ENCODE peak calls at places on chromosomes 3 and 15, in eight cellular contexts. One of them, this sample, is unnamed.

GRCh38 chr15:39180494-39180930 is 400.4 kb upstream of the THBS1 start:
- DNase-seq in HT-29: no peak
- DNase-seq in A549: no peak
- DNase-seq in NCI-H1694 treated with DMSO at 0.1 percent for 48 hours: no peak
- DNase-seq in HS-5: peak; percentile 68
- DNase-seq in stromal cell of bone marrow: no peak
- DNase-seq in anterior cingulate cortex: no peak
- DNase-seq in iPS DF 19.7: no peak
- DNase-seq in this sample: no peak

GRCh38 chr3:114556832-114557231 is 263.0 kb downstream of the TIGIT start:
- DNase-seq in HS-5: no peak
- DNase-seq in NCI-H1694 treated with DMSO at 0.1 percent for 48 hours: no peak
- DNase-seq in A549: no peak
- DNase-seq in HT-29: no peak
- DNase-seq in anterior cingulate cortex: no peak
- DNase-seq in iPS DF 19.7: no peak
- DNase-seq in stromal cell of bone marrow: no peak
- DNase-seq in this sample: no peak

GRCh38 chr3:190345027-190345821 is 23.0 kb upstream of the CLDN1 start:
- DNase-seq in iPS DF 19.7: no peak
- DNase-seq in HT-29: peak; percentile 85
- DNase-seq in HS-5: peak; percentile 90
- DNase-seq in stromal cell of bone marrow: peak; percentile 52
- DNase-seq in anterior cingulate cortex: no peak
- DNase-seq in A549: peak; percentile 96
- DNase-seq in NCI-H1694 treated with DMSO at 0.1 percent for 48 hours: no peak
- DNase-seq in this sample: no peak

GRCh38 chr3:169026543-169027181 is 636.9 kb downstream of the MECOM start:
- DNase-seq in HT-29: peak; percentile 79
- DNase-seq in A549: no peak
- DNase-seq in HS-5: peak; percentile 89
- DNase-seq in anterior cingulate cortex: no peak
- DNase-seq in NCI-H1694 treated with DMSO at 0.1 percent for 48 hours: no peak
- DNase-seq in iPS DF 19.7: no peak
- DNase-seq in stromal cell of bone marrow: peak; percentile 87
- DNase-seq in this sample: peak; percentile 56

GRCh38 chr3:13011369-13012227 is 61.6 kb downstream of the IQSEC1 start:
- DNase-seq in NCI-H1694 treated with DMSO at 0.1 percent for 48 hours: no peak
- DNase-seq in anterior cingulate cortex: no peak
- DNase-seq in HS-5: no peak
- DNase-seq in iPS DF 19.7: no peak
- DNase-seq in A549: no peak
- DNase-seq in stromal cell of bone marrow: no peak
- DNase-seq in HT-29: no peak
- DNase-seq in this sample: peak; percentile 72

GRCh38 chr3:134311693-134312071 is 61.0 kb upstream of the RYK start:
- DNase-seq in anterior cingulate cortex: no peak
- DNase-seq in stromal cell of bone marrow: no peak
- DNase-seq in iPS DF 19.7: no peak
- DNase-seq in A549: no peak
- DNase-seq in HS-5: no peak
- DNase-seq in NCI-H1694 treated with DMSO at 0.1 percent for 48 hours: no peak
- DNase-seq in HT-29: no peak
- DNase-seq in this sample: no peak

GRCh38 chr3:101077361-101078011 is 84.3 kb upstream of the ABI3BP start:
- DNase-seq in anterior cingulate cortex: no peak
- DNase-seq in stromal cell of bone marrow: no peak
- DNase-seq in iPS DF 19.7: no peak
- DNase-seq in HS-5: no peak
- DNase-seq in HT-29: no peak
- DNase-seq in A549: peak; percentile 73
- DNase-seq in NCI-H1694 treated with DMSO at 0.1 percent for 48 hours: no peak
- DNase-seq in this sample: no peak

GRCh38 chr3:138434276-138434874 is at the start of gene ESYT3:
- DNase-seq in anterior cingulate cortex: peak; percentile 66
- DNase-seq in A549: peak; percentile 58
- DNase-seq in stromal cell of bone marrow: no peak
- DNase-seq in iPS DF 19.7: peak; percentile 59
- DNase-seq in HS-5: no peak
- DNase-seq in NCI-H1694 treated with DMSO at 0.1 percent for 48 hours: no peak
- DNase-seq in HT-29: no peak
- DNase-seq in this sample: peak; percentile 50

GRCh38 chr3:111621535-111621934 is 26.4 kb upstream of the ZBED2 start:
- DNase-seq in anterior cingulate cortex: no peak
- DNase-seq in HS-5: no peak
- DNase-seq in stromal cell of bone marrow: no peak
- DNase-seq in HT-29: peak; percentile 47
- DNase-seq in NCI-H1694 treated with DMSO at 0.1 percent for 48 hours: no peak
- DNase-seq in A549: peak; percentile 57
- DNase-seq in iPS DF 19.7: peak; percentile 25
- DNase-seq in this sample: peak; percentile 26

GRCh38 chr3:58874795-58875194 is 175.0 kb downstream of the CFAP20DC start:
- DNase-seq in HS-5: peak; percentile 49
- DNase-seq in NCI-H1694 treated with DMSO at 0.1 percent for 48 hours: no peak
- DNase-seq in HT-29: no peak
- DNase-seq in iPS DF 19.7: no peak
- DNase-seq in anterior cingulate cortex: no peak
- DNase-seq in A549: no peak
- DNase-seq in stromal cell of bone marrow: peak; percentile 36
- DNase-seq in this sample: no peak

GRCh38 chr3:178646205-178646604 is 110.0 kb downstream of the KCNMB2 start:
- DNase-seq in A549: no peak
- DNase-seq in HT-29: no peak
- DNase-seq in iPS DF 19.7: no peak
- DNase-seq in anterior cingulate cortex: no peak
- DNase-seq in stromal cell of bone marrow: no peak
- DNase-seq in NCI-H1694 treated with DMSO at 0.1 percent for 48 hours: peak; percentile 23
- DNase-seq in HS-5: no peak
- DNase-seq in this sample: peak; percentile 25

GRCh38 chr3:9686703-9687102 is 16.9 kb upstream of the CPNE9 start:
- DNase-seq in iPS DF 19.7: no peak
- DNase-seq in A549: no peak
- DNase-seq in stromal cell of bone marrow: no peak
- DNase-seq in NCI-H1694 treated with DMSO at 0.1 percent for 48 hours: no peak
- DNase-seq in HS-5: no peak
- DNase-seq in anterior cingulate cortex: no peak
- DNase-seq in HT-29: no peak
- DNase-seq in this sample: no peak

GRCh38 chr3:147930417-147930816 is 521.3 kb downstream of the ZIC1 start:
- DNase-seq in A549: peak; percentile 6
- DNase-seq in stromal cell of bone marrow: peak; percentile 36
- DNase-seq in HS-5: no peak
- DNase-seq in iPS DF 19.7: no peak
- DNase-seq in anterior cingulate cortex: no peak
- DNase-seq in NCI-H1694 treated with DMSO at 0.1 percent for 48 hours: no peak
- DNase-seq in HT-29: no peak
- DNase-seq in this sample: no peak

GRCh38 chr3:26099692-26100091 is 309.8 kb downstream of the OXSM start:
- DNase-seq in HS-5: no peak
- DNase-seq in A549: no peak
- DNase-seq in stromal cell of bone marrow: no peak
- DNase-seq in HT-29: no peak
- DNase-seq in anterior cingulate cortex: no peak
- DNase-seq in iPS DF 19.7: no peak
- DNase-seq in NCI-H1694 treated with DMSO at 0.1 percent for 48 hours: no peak
- DNase-seq in this sample: no peak

GRCh38 chr15:97961067-97961954 is 808 bp downstream of the ARRDC4 start:
- DNase-seq in iPS DF 19.7: no peak
- DNase-seq in A549: no peak
- DNase-seq in stromal cell of bone marrow: no peak
- DNase-seq in NCI-H1694 treated with DMSO at 0.1 percent for 48 hours: no peak
- DNase-seq in HT-29: peak; percentile 27
- DNase-seq in HS-5: no peak
- DNase-seq in anterior cingulate cortex: no peak
- DNase-seq in this sample: peak; percentile 37

GRCh38 chr3:8937064-8938020 is 25.9 kb downstream of the RAD18 start:
- DNase-seq in HS-5: peak; percentile 69
- DNase-seq in A549: peak; percentile 75
- DNase-seq in NCI-H1694 treated with DMSO at 0.1 percent for 48 hours: no peak
- DNase-seq in HT-29: peak; percentile 5
- DNase-seq in stromal cell of bone marrow: peak; percentile 15
- DNase-seq in iPS DF 19.7: no peak
- DNase-seq in anterior cingulate cortex: no peak
- DNase-seq in this sample: no peak

GRCh38 chr15:57156210-57156887 is 220.0 kb upstream of the CGNL1 start:
- DNase-seq in HS-5: no peak
- DNase-seq in NCI-H1694 treated with DMSO at 0.1 percent for 48 hours: peak; percentile 68
- DNase-seq in stromal cell of bone marrow: no peak
- DNase-seq in HT-29: no peak
- DNase-seq in iPS DF 19.7: no peak
- DNase-seq in anterior cingulate cortex: peak; percentile 34
- DNase-seq in A549: no peak
- DNase-seq in this sample: peak; percentile 7

GRCh38 chr3:172562881-172563835 is 39.9 kb upstream of the TNFSF10 start:
- DNase-seq in A549: peak; percentile 67
- DNase-seq in HS-5: peak; percentile 37
- DNase-seq in NCI-H1694 treated with DMSO at 0.1 percent for 48 hours: no peak
- DNase-seq in stromal cell of bone marrow: peak; percentile 82
- DNase-seq in iPS DF 19.7: no peak
- DNase-seq in anterior cingulate cortex: no peak
- DNase-seq in HT-29: peak; percentile 63
- DNase-seq in this sample: no peak

GRCh38 chr3:55486101-55486856 is 827 bp downstream of the WNT5A start:
- DNase-seq in stromal cell of bone marrow: no peak
- DNase-seq in iPS DF 19.7: no peak
- DNase-seq in HT-29: no peak
- DNase-seq in anterior cingulate cortex: no peak
- DNase-seq in HS-5: no peak
- DNase-seq in A549: no peak
- DNase-seq in NCI-H1694 treated with DMSO at 0.1 percent for 48 hours: no peak
- DNase-seq in this sample: peak; percentile 71

GRCh38 chr3:137349949-137350348 is 392.2 kb downstream of the IL20RB start:
- DNase-seq in anterior cingulate cortex: no peak
- DNase-seq in iPS DF 19.7: no peak
- DNase-seq in HS-5: no peak
- DNase-seq in HT-29: no peak
- DNase-seq in stromal cell of bone marrow: no peak
- DNase-seq in NCI-H1694 treated with DMSO at 0.1 percent for 48 hours: no peak
- DNase-seq in A549: no peak
- DNase-seq in this sample: no peak

GRCh38 chr15:62482715-62483429 is 317.8 kb upstream of the C2CD4B start:
- DNase-seq in HS-5: no peak
- DNase-seq in NCI-H1694 treated with DMSO at 0.1 percent for 48 hours: no peak
- DNase-seq in iPS DF 19.7: peak; percentile 88
- DNase-seq in anterior cingulate cortex: no peak
- DNase-seq in HT-29: peak; percentile 46
- DNase-seq in stromal cell of bone marrow: no peak
- DNase-seq in A549: peak; percentile 57
- DNase-seq in this sample: no peak

GRCh38 chr3:70247955-70248354 is 64.5 kb downstream of the MDFIC2 start:
- DNase-seq in anterior cingulate cortex: no peak
- DNase-seq in stromal cell of bone marrow: no peak
- DNase-seq in NCI-H1694 treated with DMSO at 0.1 percent for 48 hours: no peak
- DNase-seq in HS-5: no peak
- DNase-seq in A549: peak; percentile 5
- DNase-seq in iPS DF 19.7: no peak
- DNase-seq in HT-29: no peak
- DNase-seq in this sample: no peak

GRCh38 chr15:34241376-34242350 is 16.8 kb downstream of the EMC4 start:
- DNase-seq in stromal cell of bone marrow: peak; percentile 44
- DNase-seq in NCI-H1694 treated with DMSO at 0.1 percent for 48 hours: peak; percentile 42
- DNase-seq in iPS DF 19.7: no peak
- DNase-seq in HS-5: no peak
- DNase-seq in HT-29: peak; percentile 73
- DNase-seq in A549: peak; percentile 58
- DNase-seq in anterior cingulate cortex: no peak
- DNase-seq in this sample: peak; percentile 48

GRCh38 chr15:22956257-22956979 is 23.8 kb downstream of the CYFIP1 start:
- DNase-seq in HS-5: no peak
- DNase-seq in A549: peak; percentile 15
- DNase-seq in NCI-H1694 treated with DMSO at 0.1 percent for 48 hours: no peak
- DNase-seq in anterior cingulate cortex: peak; percentile 66
- DNase-seq in HT-29: no peak
- DNase-seq in iPS DF 19.7: no peak
- DNase-seq in stromal cell of bone marrow: no peak
- DNase-seq in this sample: peak; percentile 24

GRCh38 chr3:138340511-138340910 is 7.9 kb upstream of the MRAS start:
- DNase-seq in HT-29: no peak
- DNase-seq in anterior cingulate cortex: no peak
- DNase-seq in NCI-H1694 treated with DMSO at 0.1 percent for 48 hours: no peak
- DNase-seq in A549: no peak
- DNase-seq in stromal cell of bone marrow: no peak
- DNase-seq in iPS DF 19.7: no peak
- DNase-seq in HS-5: no peak
- DNase-seq in this sample: no peak

GRCh38 chr3:14324224-14324944 is 78.0 kb upstream of the SLC6A6 start:
- DNase-seq in anterior cingulate cortex: no peak
- DNase-seq in HT-29: no peak
- DNase-seq in HS-5: no peak
- DNase-seq in stromal cell of bone marrow: no peak
- DNase-seq in iPS DF 19.7: no peak
- DNase-seq in NCI-H1694 treated with DMSO at 0.1 percent for 48 hours: no peak
- DNase-seq in A549: no peak
- DNase-seq in this sample: no peak

GRCh38 chr3:157381606-157382005 is 55.0 kb upstream of the PTX3 start:
- DNase-seq in NCI-H1694 treated with DMSO at 0.1 percent for 48 hours: no peak
- DNase-seq in HT-29: no peak
- DNase-seq in A549: no peak
- DNase-seq in iPS DF 19.7: no peak
- DNase-seq in HS-5: no peak
- DNase-seq in anterior cingulate cortex: no peak
- DNase-seq in stromal cell of bone marrow: no peak
- DNase-seq in this sample: no peak

GRCh38 chr3:44915702-44916438 is 41.5 kb downstream of the TGM4 start:
- DNase-seq in anterior cingulate cortex: no peak
- DNase-seq in stromal cell of bone marrow: no peak
- DNase-seq in iPS DF 19.7: no peak
- DNase-seq in A549: no peak
- DNase-seq in HS-5: no peak
- DNase-seq in NCI-H1694 treated with DMSO at 0.1 percent for 48 hours: no peak
- DNase-seq in HT-29: peak; percentile 8
- DNase-seq in this sample: no peak

GRCh38 chr3:31105438-31106077 is 211.1 kb upstream of the GADL1 start:
- DNase-seq in A549: peak; percentile 15
- DNase-seq in anterior cingulate cortex: no peak
- DNase-seq in HT-29: no peak
- DNase-seq in HS-5: peak; percentile 93
- DNase-seq in NCI-H1694 treated with DMSO at 0.1 percent for 48 hours: no peak
- DNase-seq in iPS DF 19.7: no peak
- DNase-seq in stromal cell of bone marrow: peak; percentile 94
- DNase-seq in this sample: no peak

GRCh38 chr15:27951191-27951890 is 147.8 kb downstream of the OCA2 start:
- DNase-seq in HT-29: no peak
- DNase-seq in iPS DF 19.7: no peak
- DNase-seq in A549: no peak
- DNase-seq in HS-5: no peak
- DNase-seq in NCI-H1694 treated with DMSO at 0.1 percent for 48 hours: no peak
- DNase-seq in anterior cingulate cortex: no peak
- DNase-seq in stromal cell of bone marrow: no peak
- DNase-seq in this sample: no peak

This sample was measured in NCI-H524.